ENCODE peak calls at places on chromosomes 1 and 21, in ten cellular contexts. One of them, this sample, is unnamed. For H3K4me1, the result is how much of the 10 kb centered on the place peaks cover.

GRCh38 chr1:85579619-85580018 is 942 bp upstream of the CCN1 start:
- DNase-seq in CD8-positive, alpha-beta T cell: no peak
- DNase-seq in SJSA1: peak
- DNase-seq in HCT116: no peak
- DNase-seq in heart right ventricle: peak
- DNase-seq in breast epithelium: no peak
- DNase-seq in upper lobe of right lung: no peak
- DNase-seq in lung: no peak
- DNase-seq in stomach: no peak
- DNase-seq in cardiac muscle cell: peak
- DNase-seq in this sample: peak

GRCh38 chr1:68231627-68232303 is 558 bp downstream of the WLS start:
- DNase-seq in SJSA1: peak
- DNase-seq in HCT116: no peak
- DNase-seq in breast epithelium: peak
- DNase-seq in upper lobe of right lung: peak
- DNase-seq in heart right ventricle: peak
- DNase-seq in stomach: peak
- DNase-seq in CD8-positive, alpha-beta T cell: no peak
- DNase-seq in lung: peak
- DNase-seq in cardiac muscle cell: peak
- DNase-seq in this sample: peak

GRCh38 chr1:62245201-62245600 is 50.6 kb downstream of the L1TD1 start:
- DNase-seq in SJSA1: no peak
- DNase-seq in lung: no peak
- DNase-seq in stomach: no peak
- DNase-seq in heart right ventricle: no peak
- DNase-seq in upper lobe of right lung: no peak
- DNase-seq in cardiac muscle cell: no peak
- DNase-seq in HCT116: no peak
- DNase-seq in breast epithelium: no peak
- DNase-seq in CD8-positive, alpha-beta T cell: no peak
- DNase-seq in this sample: no peak

GRCh38 chr1:201715801-201716741 is 112.9 kb upstream of the IPO9 start:
- DNase-seq in heart right ventricle: no peak
- DNase-seq in cardiac muscle cell: no peak
- DNase-seq in HCT116: no peak
- DNase-seq in lung: no peak
- DNase-seq in upper lobe of right lung: peak
- DNase-seq in breast epithelium: no peak
- DNase-seq in SJSA1: no peak
- DNase-seq in stomach: no peak
- DNase-seq in CD8-positive, alpha-beta T cell: no peak
- DNase-seq in this sample: no peak

GRCh38 chr1:208410409-208410808 is 166.2 kb upstream of the PLXNA2 start:
- DNase-seq in SJSA1: no peak
- DNase-seq in CD8-positive, alpha-beta T cell: no peak
- DNase-seq in lung: no peak
- DNase-seq in breast epithelium: no peak
- DNase-seq in heart right ventricle: no peak
- DNase-seq in stomach: no peak
- DNase-seq in cardiac muscle cell: no peak
- DNase-seq in HCT116: no peak
- DNase-seq in upper lobe of right lung: no peak
- DNase-seq in this sample: no peak

GRCh38 chr1:225445644-225446297 is 17.9 kb upstream of the LBR start:
- DNase-seq in lung: no peak
- DNase-seq in upper lobe of right lung: peak
- DNase-seq in cardiac muscle cell: peak
- DNase-seq in breast epithelium: no peak
- DNase-seq in SJSA1: no peak
- DNase-seq in HCT116: no peak
- DNase-seq in CD8-positive, alpha-beta T cell: no peak
- DNase-seq in heart right ventricle: no peak
- DNase-seq in stomach: no peak
- DNase-seq in this sample: no peak

GRCh38 chr1:116570358-116571214 is at the start of gene CD58:
- DNase-seq in lung: peak
- DNase-seq in stomach: peak
- DNase-seq in breast epithelium: peak
- DNase-seq in HCT116: peak
- DNase-seq in heart right ventricle: peak
- DNase-seq in upper lobe of right lung: peak
- DNase-seq in cardiac muscle cell: peak
- DNase-seq in CD8-positive, alpha-beta T cell: peak
- DNase-seq in SJSA1: peak
- DNase-seq in this sample: peak

GRCh38 chr1:7278827-7279752 is 492.0 kb upstream of the VAMP3 start:
- DNase-seq in CD8-positive, alpha-beta T cell: no peak
- DNase-seq in cardiac muscle cell: no peak
- DNase-seq in breast epithelium: no peak
- DNase-seq in heart right ventricle: no peak
- DNase-seq in SJSA1: no peak
- DNase-seq in lung: peak
- DNase-seq in HCT116: no peak
- DNase-seq in stomach: no peak
- DNase-seq in upper lobe of right lung: no peak
- DNase-seq in this sample: no peak

GRCh38 chr21:27040738-27041137 is 73.8 kb upstream of the ADAMTS5 start:
- DNase-seq in breast epithelium: no peak
- DNase-seq in heart right ventricle: no peak
- DNase-seq in HCT116: no peak
- DNase-seq in cardiac muscle cell: no peak
- DNase-seq in upper lobe of right lung: no peak
- DNase-seq in SJSA1: no peak
- DNase-seq in lung: no peak
- DNase-seq in stomach: no peak
- DNase-seq in CD8-positive, alpha-beta T cell: no peak
- DNase-seq in this sample: no peak

GRCh38 chr1:170032531-170033295 is 41.8 kb downstream of the KIFAP3 start:
- DNase-seq in lung: no peak
- DNase-seq in breast epithelium: no peak
- DNase-seq in CD8-positive, alpha-beta T cell: no peak
- DNase-seq in upper lobe of right lung: no peak
- DNase-seq in SJSA1: no peak
- DNase-seq in HCT116: no peak
- DNase-seq in cardiac muscle cell: no peak
- DNase-seq in heart right ventricle: no peak
- DNase-seq in stomach: no peak
- DNase-seq in this sample: no peak

GRCh38 chr1:19426294-19427086 is 58.8 kb downstream of the CAPZB start:
- DNase-seq in cardiac muscle cell: no peak
- DNase-seq in stomach: no peak
- DNase-seq in lung: no peak
- DNase-seq in CD8-positive, alpha-beta T cell: no peak
- DNase-seq in heart right ventricle: no peak
- DNase-seq in SJSA1: no peak
- DNase-seq in upper lobe of right lung: no peak
- DNase-seq in breast epithelium: no peak
- DNase-seq in HCT116: no peak
- DNase-seq in this sample: no peak

GRCh38 chr1:96253281-96254035 is 468.1 kb upstream of the PTBP2 start:
- DNase-seq in stomach: no peak
- DNase-seq in SJSA1: no peak
- DNase-seq in CD8-positive, alpha-beta T cell: no peak
- DNase-seq in cardiac muscle cell: peak
- DNase-seq in HCT116: no peak
- DNase-seq in breast epithelium: no peak
- DNase-seq in heart right ventricle: no peak
- DNase-seq in lung: no peak
- DNase-seq in upper lobe of right lung: no peak
- DNase-seq in this sample: no peak

GRCh38 chr1:164675342-164675904 is 116.4 kb downstream of the PBX1 start:
- DNase-seq in HCT116: no peak
- DNase-seq in CD8-positive, alpha-beta T cell: no peak
- DNase-seq in upper lobe of right lung: no peak
- DNase-seq in cardiac muscle cell: no peak
- DNase-seq in stomach: no peak
- DNase-seq in lung: no peak
- DNase-seq in SJSA1: no peak
- DNase-seq in heart right ventricle: no peak
- DNase-seq in breast epithelium: no peak
- DNase-seq in this sample: no peak

GRCh38 chr1:157312270-157312812 is 174.1 kb upstream of the ETV3 start:
- DNase-seq in SJSA1: peak
- DNase-seq in cardiac muscle cell: peak
- DNase-seq in CD8-positive, alpha-beta T cell: no peak
- DNase-seq in breast epithelium: no peak
- DNase-seq in upper lobe of right lung: no peak
- DNase-seq in stomach: no peak
- DNase-seq in lung: no peak
- DNase-seq in heart right ventricle: no peak
- DNase-seq in HCT116: no peak
- DNase-seq in this sample: no peak

GRCh38 chr1:58783090-58783992 is 506 bp downstream of the JUN start:
- DNase-seq in CD8-positive, alpha-beta T cell: no peak
- DNase-seq in upper lobe of right lung: peak
- DNase-seq in stomach: peak
- DNase-seq in heart right ventricle: peak
- DNase-seq in HCT116: no peak
- DNase-seq in SJSA1: peak
- DNase-seq in breast epithelium: peak
- DNase-seq in cardiac muscle cell: peak
- DNase-seq in lung: peak
- DNase-seq in this sample: peak

GRCh38 chr1:184624051-184624450 is 130.6 kb downstream of the EDEM3 start:
- DNase-seq in cardiac muscle cell: no peak
- DNase-seq in HCT116: no peak
- DNase-seq in CD8-positive, alpha-beta T cell: no peak
- DNase-seq in SJSA1: no peak
- DNase-seq in stomach: no peak
- DNase-seq in lung: no peak
- DNase-seq in breast epithelium: no peak
- DNase-seq in heart right ventricle: no peak
- DNase-seq in upper lobe of right lung: no peak
- DNase-seq in this sample: no peak

GRCh38 chr1:222021124-222021523 is 279.2 kb upstream of the DUSP10 start:
- DNase-seq in SJSA1: peak
- DNase-seq in heart right ventricle: no peak
- DNase-seq in CD8-positive, alpha-beta T cell: no peak
- DNase-seq in HCT116: no peak
- DNase-seq in cardiac muscle cell: no peak
- DNase-seq in lung: no peak
- DNase-seq in breast epithelium: no peak
- DNase-seq in stomach: no peak
- DNase-seq in upper lobe of right lung: no peak
- DNase-seq in this sample: no peak

GRCh38 chr1:241553886-241554592 is 21.9 kb downstream of the KMO start:
- DNase-seq in CD8-positive, alpha-beta T cell: no peak
- DNase-seq in HCT116: no peak
- DNase-seq in cardiac muscle cell: no peak
- DNase-seq in lung: no peak
- DNase-seq in stomach: no peak
- DNase-seq in upper lobe of right lung: no peak
- DNase-seq in SJSA1: no peak
- DNase-seq in heart right ventricle: no peak
- DNase-seq in breast epithelium: no peak
- DNase-seq in this sample: no peak

GRCh38 chr1:56573311-56573710 is 6.1 kb downstream of the PLPP3 start:
- DNase-seq in CD8-positive, alpha-beta T cell: no peak
- DNase-seq in heart right ventricle: no peak
- DNase-seq in stomach: no peak
- DNase-seq in cardiac muscle cell: no peak
- DNase-seq in HCT116: no peak
- DNase-seq in SJSA1: no peak
- DNase-seq in lung: no peak
- DNase-seq in breast epithelium: no peak
- DNase-seq in upper lobe of right lung: no peak
- DNase-seq in this sample: no peak
- H3K4me3 ChIP-seq in CD8-positive, alpha-beta T cell: no peak
- H3K4me3 ChIP-seq in heart right ventricle: peak
- H3K4me3 ChIP-seq in stomach: peak
- H3K4me3 ChIP-seq in cardiac muscle cell: no peak
- H3K4me3 ChIP-seq in HCT116: no peak
- H3K4me3 ChIP-seq in SJSA1: no peak
- H3K4me3 ChIP-seq in lung: no peak
- H3K4me3 ChIP-seq in breast epithelium: peak
- H3K4me3 ChIP-seq in upper lobe of right lung: peak
- H3K4me3 ChIP-seq in this sample: no peak

DNA sequence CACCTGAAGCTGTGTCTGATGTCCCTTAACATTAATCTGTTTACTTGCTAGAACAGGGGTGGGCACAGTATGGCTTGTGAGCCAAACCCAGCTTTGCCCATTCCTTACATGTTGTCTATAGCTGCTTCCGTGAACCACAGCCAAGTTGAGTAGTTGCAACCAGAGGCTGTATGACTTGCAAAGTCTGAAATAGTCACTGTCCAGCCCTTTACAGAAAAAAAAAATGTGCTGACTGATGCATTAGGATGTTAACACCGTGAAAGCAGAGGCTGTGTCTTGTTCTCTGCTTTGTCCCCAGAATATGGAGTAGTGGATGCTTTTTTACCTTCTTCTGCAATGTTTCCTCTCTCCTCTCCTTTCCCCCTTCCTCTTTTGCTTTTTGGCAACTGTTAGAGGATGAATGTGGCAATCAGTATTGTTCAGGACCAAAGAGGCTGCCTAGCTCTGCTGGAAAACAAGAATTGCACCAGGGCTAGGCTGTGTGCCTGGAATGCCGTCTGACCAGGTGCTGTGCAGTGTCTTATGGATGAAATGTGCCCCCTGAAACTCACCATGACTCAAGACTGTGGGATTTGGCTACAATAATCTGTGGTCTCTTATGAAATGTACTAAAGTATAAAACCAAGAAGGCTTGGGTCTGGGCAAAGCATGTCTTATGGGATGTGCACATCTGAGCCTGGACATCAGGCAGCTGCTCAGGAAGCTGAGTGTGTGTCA is 79.6 kb upstream of the GCLM start:
- DNase-seq in stomach: no peak
- DNase-seq in lung: no peak
- DNase-seq in heart right ventricle: no peak
- DNase-seq in CD8-positive, alpha-beta T cell: no peak
- DNase-seq in breast epithelium: no peak
- DNase-seq in SJSA1: no peak
- DNase-seq in cardiac muscle cell: peak
- DNase-seq in HCT116: no peak
- DNase-seq in upper lobe of right lung: no peak
- DNase-seq in this sample: no peak
- H3K4me1 ChIP-seq in stomach: under half
- H3K4me1 ChIP-seq in lung: under half
- H3K4me1 ChIP-seq in heart right ventricle: under half
- H3K4me1 ChIP-seq in CD8-positive, alpha-beta T cell: under half
- H3K4me1 ChIP-seq in breast epithelium: under half
- H3K4me1 ChIP-seq in SJSA1: under half
- H3K4me1 ChIP-seq in cardiac muscle cell: under half
- H3K4me1 ChIP-seq in HCT116: under half
- H3K4me1 ChIP-seq in upper lobe of right lung: under half
- H3K4me1 ChIP-seq in this sample: under half

GRCh38 chr1:155083865-155084721 is 5.5 kb downstream of the EFNA3 start:
- DNase-seq in upper lobe of right lung: no peak
- DNase-seq in stomach: no peak
- DNase-seq in SJSA1: no peak
- DNase-seq in CD8-positive, alpha-beta T cell: no peak
- DNase-seq in HCT116: no peak
- DNase-seq in breast epithelium: peak
- DNase-seq in cardiac muscle cell: peak
- DNase-seq in lung: no peak
- DNase-seq in heart right ventricle: no peak
- DNase-seq in this sample: no peak
- H3K4me3 ChIP-seq in upper lobe of right lung: peak
- H3K4me3 ChIP-seq in stomach: peak
- H3K4me3 ChIP-seq in SJSA1: peak
- H3K4me3 ChIP-seq in CD8-positive, alpha-beta T cell: no peak
- H3K4me3 ChIP-seq in HCT116: peak
- H3K4me3 ChIP-seq in breast epithelium: peak
- H3K4me3 ChIP-seq in cardiac muscle cell: peak
- H3K4me3 ChIP-seq in lung: no peak
- H3K4me3 ChIP-seq in heart right ventricle: peak
- H3K4me3 ChIP-seq in this sample: peak

GRCh38 chr1:51618715-51619114 is 1.8 kb downstream of the OSBPL9 start:
- DNase-seq in CD8-positive, alpha-beta T cell: no peak
- DNase-seq in HCT116: no peak
- DNase-seq in SJSA1: no peak
- DNase-seq in breast epithelium: no peak
- DNase-seq in stomach: no peak
- DNase-seq in lung: no peak
- DNase-seq in upper lobe of right lung: no peak
- DNase-seq in cardiac muscle cell: no peak
- DNase-seq in heart right ventricle: no peak
- DNase-seq in this sample: no peak
- H3K4me1 ChIP-seq in CD8-positive, alpha-beta T cell: under half
- H3K4me1 ChIP-seq in HCT116: under half
- H3K4me1 ChIP-seq in SJSA1: half or more
- H3K4me1 ChIP-seq in breast epithelium: under half
- H3K4me1 ChIP-seq in stomach: half or more
- H3K4me1 ChIP-seq in lung: under half
- H3K4me1 ChIP-seq in upper lobe of right lung: under half
- H3K4me1 ChIP-seq in cardiac muscle cell: under half
- H3K4me1 ChIP-seq in heart right ventricle: half or more
- H3K4me1 ChIP-seq in this sample: under half

This sample was measured in ascending aorta.